ENCODE peak calls at places on chromosome 3, in nine cellular contexts. R is fibroblast of the aortic adventitia, F is fibroblast of pulmonary artery, C is psoas muscle, A is cardiac fibroblast, G is ascending aorta, B is WERI-Rb-1, Z is sigmoid colon, L is PC-3. T is an unnamed sample.

GRCh38 chr3:187040637-187041361 is 98.5 kb downstream of the RPL39L start:
- DNase-seq in F (peak; percentile 71), B (no peak), L (peak; percentile 39), Z (no peak), G (no peak), C (no peak), R (peak; percentile 52), A (peak; percentile 64), T (no peak)

GRCh38 chr3:179806177-179806576 is 153.3 kb downstream of the USP13 start:
- DNase-seq in B (no peak), F (no peak), L (peak; percentile 43), R (peak; percentile 46), Z (no peak), G (no peak), C (no peak), A (peak; percentile 2), T (no peak)

GRCh38 chr3:96754128-96754527 is 60.3 kb upstream of the EPHA6 start:
- DNase-seq in A (no peak), Z (no peak), G (no peak), C (no peak), B (no peak), R (no peak), F (no peak), L (no peak), T (no peak)

GRCh38 chr3:54087581-54088410 is 34.6 kb upstream of the CACNA2D3 start:
- DNase-seq in A (peak; percentile 31), L (no peak), Z (no peak), G (no peak), B (no peak), F (peak; percentile 29), C (no peak), R (no peak), T (no peak)

GRCh38 chr3:151944356-151944755 is 70.9 kb downstream of the SUCNR1 start:
- DNase-seq in G (no peak), A (no peak), Z (no peak), R (no peak), B (no peak), C (no peak), L (no peak), F (no peak), T (no peak)

GRCh38 chr3:183566882-183567281 is 11.4 kb upstream of the KLHL6 start:
- DNase-seq in L (no peak), F (no peak), Z (no peak), A (no peak), G (no peak), C (no peak), R (no peak), B (no peak), T (no peak)

GRCh38 chr3:89049119-89049518 is 58.3 kb upstream of the EPHA3 start:
- DNase-seq in A (no peak), C (no peak), G (no peak), R (no peak), L (peak; percentile 44), Z (no peak), F (no peak), B (peak; percentile 42), T (no peak)

GRCh38 chr3:65742914-65743313 is 295.8 kb downstream of the MAGI1 start:
- DNase-seq in C (no peak), L (no peak), Z (no peak), G (no peak), R (peak; percentile 22), F (no peak), A (no peak), B (no peak), T (no peak)

GRCh38 chr3:7779331-7779730 is 722.3 kb upstream of the LMCD1 start:
- DNase-seq in C (no peak), L (no peak), F (peak; percentile 54), G (no peak), Z (no peak), A (peak; percentile 59), B (no peak), R (no peak), T (no peak)

GRCh38 chr3:113117511-113118302 is 93.7 kb upstream of the BOC start:
- DNase-seq in C (no peak), F (peak; percentile 93), R (peak; percentile 96), G (no peak), B (no peak), L (no peak), A (peak; percentile 89), Z (no peak), T (no peak)

GRCh38 chr3:190346541-190346940 is 24.3 kb upstream of the CLDN1 start:
- DNase-seq in Z (no peak), F (no peak), R (no peak), L (no peak), G (no peak), B (no peak), A (no peak), C (no peak), T (no peak)

GRCh38 chr3:25455316-25456232 is 27.5 kb downstream of the RARB start:
- DNase-seq in Z (peak; percentile 79), R (peak; percentile 67), F (peak; percentile 40), C (peak; percentile 18), A (peak; percentile 48), L (no peak), B (no peak), G (no peak), T (no peak)

GRCh38 chr3:29057326-29057725 is 223.5 kb upstream of the RBMS3 start:
- DNase-seq in F (peak; percentile 64), A (peak; percentile 43), C (no peak), Z (no peak), L (no peak), G (no peak), B (no peak), R (peak; percentile 66), T (no peak)

GRCh38 chr3:119352235-119352634 is 58.1 kb downstream of the ARHGAP31 start:
- DNase-seq in G (no peak), L (peak; percentile 13), C (no peak), R (no peak), F (peak; percentile 27), B (no peak), Z (no peak), A (no peak), T (no peak)

GRCh38 chr3:14429689-14430452 is 27.5 kb downstream of the SLC6A6 start:
- DNase-seq in A (no peak), Z (no peak), R (no peak), G (no peak), F (no peak), C (no peak), B (no peak), L (no peak), T (no peak)

GRCh38 chr3:144257381-144257780 is 285.8 kb downstream of the DIPK2A start:
- DNase-seq in B (no peak), Z (no peak), L (no peak), C (no peak), G (no peak), F (no peak), A (no peak), R (no peak), T (no peak)

GRCh38 chr3:117439812-117440211 is 730.2 kb downstream of the TUSC7 start:
- DNase-seq in L (peak; percentile 6), G (no peak), F (peak; percentile 31), Z (no peak), A (peak; percentile 21), R (peak; percentile 48), C (no peak), B (peak; percentile 35), T (no peak)

GRCh38 chr3:6679510-6679909 is 181.4 kb upstream of the GRM7 start:
- DNase-seq in R (no peak), C (no peak), G (no peak), Z (no peak), L (no peak), B (no peak), A (no peak), F (no peak), T (no peak)

GRCh38 chr3:177521305-177521704 is 324.0 kb upstream of the TBL1XR1 start:
- DNase-seq in C (no peak), G (no peak), R (no peak), A (no peak), F (no peak), B (peak; percentile 62), Z (no peak), L (peak; percentile 92), T (no peak)

GRCh38 chr3:124731760-124732159 is 1.5 kb downstream of the UMPS start:
- DNase-seq in G (no peak), B (no peak), R (no peak), L (no peak), F (no peak), Z (no peak), A (no peak), C (no peak), T (no peak)
- H3K4me3 ChIP-seq in G (no peak overlapping the region), B (no peak overlapping the region), R (no peak overlapping the region), L (peak overlapping the region; percentile 78), F (no peak overlapping the region), Z (no peak overlapping the region), A (no peak overlapping the region), C (peak overlapping the region; percentile 94), T (no peak overlapping the region)

GRCh38 chr3:133040696-133041523 is 2.7 kb downstream of the TMEM108 start:
- DNase-seq in A (peak; percentile 79), Z (peak; percentile 75), L (peak; percentile 77), R (peak; percentile 71), C (peak; percentile 67), B (peak; percentile 86), F (peak; percentile 84), G (peak; percentile 76), T (peak; percentile 52)
- TF ChIP-seq CTCF in A (peak; percentile 80), Z (peak; percentile 32), L (peak; percentile 77), R (peak; percentile 75), C (peak; percentile 76), B (peak; percentile 71), F (peak; percentile 84), G (peak; percentile 73), T (peak; percentile 82)

GRCh38 chr3:181838940-181839914 is 127.5 kb downstream of the SOX2 start:
- DNase-seq in F (no peak), A (no peak), L (peak; percentile 37), G (no peak), Z (no peak), B (no peak), R (no peak), C (no peak), T (no peak)
- H3K4me3 ChIP-seq in F (no peak overlapping the region), A (no peak overlapping the region), L (peak overlapping the region; percentile 61), G (no peak overlapping the region), Z (no peak overlapping the region), B (no peak overlapping the region), R (no peak overlapping the region), C (no peak overlapping the region), T (no peak overlapping the region)

GRCh38 chr3:171660126-171660661 is 150.1 kb downstream of the PLD1 start:
- DNase-seq in R (no peak), A (no peak), C (no peak), G (no peak), F (no peak), Z (no peak), L (no peak), B (no peak), T (no peak)

GRCh38 chr3:171661484-171661883 is 148.8 kb downstream of the PLD1 start:
- DNase-seq in Z (no peak), G (no peak), R (no peak), B (no peak), F (no peak), L (no peak), A (no peak), C (no peak), T (no peak)

GRCh38 chr3:171658801-171659200 is 151.5 kb downstream of the PLD1 start:
- DNase-seq in F (no peak), A (no peak), C (no peak), Z (no peak), B (no peak), G (no peak), L (no peak), R (no peak), T (no peak)

DNA sequence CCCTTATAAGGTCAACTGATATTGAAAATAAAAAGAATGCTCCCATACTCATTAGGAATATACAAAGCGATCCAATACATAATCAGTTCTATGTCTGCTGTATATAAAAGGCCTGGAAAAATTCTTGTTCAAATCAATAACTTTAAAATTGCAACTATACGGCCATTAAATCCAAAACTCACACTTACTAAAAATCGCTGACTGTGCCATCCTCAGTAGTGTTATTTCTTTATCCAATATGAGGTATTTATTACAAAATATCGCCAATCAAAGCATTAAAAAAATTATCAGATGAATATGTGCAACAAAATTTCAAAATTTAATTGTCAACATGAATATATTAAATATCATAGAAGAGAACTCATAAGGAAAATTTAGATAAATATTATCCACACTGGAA is 146.5 kb downstream of the PLD1 start:
- DNase-seq in B (no peak), G (no peak), R (no peak), L (no peak), Z (no peak), A (no peak), F (no peak), C (no peak), T (no peak)
- TF ChIP-seq CTCF in B (no peak), G (no peak), R (no peak), L (no peak), Z (no peak), A (no peak), F (no peak), C (no peak), T (no peak)